ENCODE peak calls at places on chromosomes 16 and 17, in four cellular contexts. P is astrocyte of the cerebellum; L is activated T-helper 1 cell treated with anti-CD3 and anti-CD28 coated beads, Interleukin-2, amount 50 U/mL, for 16 hours; E is ovary. T is an unnamed sample.

GRCh38 chr16:71474864-71475263 is 12.8 kb upstream of the ZNF23 start:
- DNase-seq in L (no peak), E (no peak), P (peak; percentile 46), T (peak; percentile 84)

GRCh38 chr16:9977333-9977897 is 204.8 kb downstream of the GRIN2A start:
- DNase-seq in E (no peak), L (no peak), P (no peak), T (no peak)

GRCh38 chr16:67658849-67659674 is 998 bp downstream of the ACD start:
- DNase-seq in E (peak; percentile 34), L (no peak), P (no peak), T (no peak)

GRCh38 chr16:75035410-75035968 is 36.7 kb downstream of the ZNRF1 start:
- DNase-seq in P (no peak), L (no peak), E (no peak), T (no peak)

GRCh38 chr16:15986261-15986660 is 36.8 kb downstream of the ABCC1 start:
- DNase-seq in P (no peak), L (no peak), E (no peak), T (no peak)

GRCh38 chr17:69404398-69404797 is 10.1 kb upstream of the MAP2K6 start:
- DNase-seq in L (no peak), E (no peak), P (no peak), T (no peak)

GRCh38 chr17:27856676-27857429 is 36.3 kb downstream of the LYRM9 start:
- DNase-seq in P (no peak), L (no peak), E (no peak), T (no peak)

GRCh38 chr16:4115209-4115940 is 867 bp downstream of the ADCY9 start:
- DNase-seq in P (no peak), E (peak; percentile 67), L (peak; percentile 14), T (peak; percentile 76)

GRCh38 chr16:59698341-59698979 is 964.3 kb upstream of the GOT2 start:
- DNase-seq in L (no peak), E (no peak), P (peak; percentile 54), T (peak; percentile 33)

GRCh38 chr16:50136399-50136798 is 16.7 kb upstream of the TENT4B start:
- DNase-seq in L (no peak), P (no peak), E (no peak), T (no peak)

GRCh38 chr17:13735444-13735843 is 133.7 kb upstream of the HS3ST3A1 start:
- DNase-seq in P (no peak), E (no peak), L (no peak), T (no peak)

GRCh38 chr17:61063528-61063927 is 336.1 kb upstream of the TBX2 start:
- DNase-seq in P (no peak), E (no peak), L (no peak), T (no peak)

GRCh38 chr17:49520386-49521087 is 25.4 kb downstream of the NGFR start:
- DNase-seq in E (no peak), P (no peak), L (no peak), T (no peak)

GRCh38 chr16:50464325-50465290 is 83.6 kb upstream of the NKD1 start:
- DNase-seq in L (no peak), P (no peak), E (no peak), T (no peak)

GRCh38 chr16:53081686-53082407 is 27.1 kb downstream of the CHD9 start:
- DNase-seq in P (no peak), E (no peak), L (no peak), T (no peak)

T was measured in myocyte.